ENCODE peak calls at places on chromosomes 3 and 15, in ten cellular contexts. U, R, E, N, W, Y, Q, F, K and P are unnamed samples.

GRCh38 chr15:57537072-57537471 is 54.6 kb upstream of the MYZAP start:
- DNase-seq in F (no peak), E (no peak), U (peak; percentile 47), N (no peak), Q (no peak), W (peak; percentile 79), K (peak; percentile 82), R (no peak), Y (peak; percentile 95), P (peak; percentile 57)

GRCh38 chr15:99123706-99124451 is 19.0 kb downstream of the SYNM start:
- DNase-seq in Q (peak; percentile 96), N (no peak), E (peak; percentile 91), R (no peak), W (peak; percentile 91), Y (peak; percentile 98), U (peak; percentile 93), F (peak; percentile 77), K (peak; percentile 97), P (peak; percentile 95)

GRCh38 chr15:29097168-29097567 is 172.5 kb downstream of the NSMCE3 start:
- DNase-seq in N (no peak), U (no peak), Q (no peak), F (no peak), W (no peak), R (no peak), Y (no peak), K (no peak), E (no peak), P (no peak)

GRCh38 chr15:99507016-99507731 is 58.6 kb upstream of the MEF2A start:
- DNase-seq in N (no peak), R (no peak), Q (no peak), K (no peak), U (peak; percentile 38), W (peak; percentile 78), E (no peak), Y (peak; percentile 59), F (no peak), P (no peak)

GRCh38 chr3:187210091-187210490 is 12.8 kb downstream of the RTP1 start:
- DNase-seq in K (no peak), N (no peak), R (no peak), F (no peak), Y (no peak), Q (no peak), W (no peak), E (no peak), U (no peak), P (no peak)

GRCh38 chr15:30905821-30906220 is 2.1 kb downstream of the FAN1 start:
- DNase-seq in E (no peak), N (no peak), Y (no peak), R (no peak), F (no peak), U (no peak), K (no peak), Q (no peak), W (no peak), P (no peak)

GRCh38 chr3:46709721-46710120 is 7.9 kb downstream of the PRSS50 start:
- DNase-seq in F (no peak), K (no peak), R (no peak), W (no peak), E (peak; percentile 59), U (no peak), N (no peak), Y (no peak), Q (peak; percentile 71), P (no peak)

GRCh38 chr3:194638991-194639605 is 5.9 kb upstream of the TMEM44 start:
- DNase-seq in K (no peak), N (no peak), E (peak; percentile 64), W (no peak), F (no peak), U (no peak), Q (peak; percentile 12), R (no peak), Y (no peak), P (no peak)

GRCh38 chr3:129000742-129001100 is 383 bp upstream of the EFCC1 start:
- DNase-seq in N (no peak), U (no peak), Q (no peak), Y (no peak), F (no peak), R (no peak), E (no peak), W (no peak), K (no peak), P (no peak)

GRCh38 chr3:95759614-95760301 is 1054.6 kb upstream of the EPHA6 start:
- DNase-seq in K (no peak), Q (peak; percentile 73), Y (no peak), E (no peak), N (no peak), U (no peak), W (no peak), R (no peak), F (no peak), P (no peak)

GRCh38 chr15:94877833-94878232 is 646.5 kb downstream of the MCTP2 start:
- DNase-seq in F (no peak), K (no peak), Q (no peak), Y (no peak), R (no peak), E (no peak), U (no peak), W (no peak), N (no peak), P (no peak)

GRCh38 chr3:23739536-23739935 is 66.2 kb upstream of the UBE2E1 start:
- DNase-seq in E (no peak), F (peak; percentile 77), U (peak; percentile 45), N (no peak), Y (peak; percentile 77), W (peak; percentile 79), K (peak; percentile 43), Q (no peak), R (no peak), P (peak; percentile 58)

GRCh38 chr3:125916376-125916978 is 52.5 kb upstream of the ROPN1B start:
- DNase-seq in F (peak; percentile 86), U (peak; percentile 83), N (peak; percentile 96), E (peak; percentile 99), Y (peak; percentile 94), Q (peak; percentile 100), W (peak; percentile 96), R (peak; percentile 83), K (peak; percentile 79), P (peak; percentile 90)

GRCh38 chr3:148162132-148162531 is 535.6 kb upstream of the AGTR1 start:
- DNase-seq in U (no peak), Q (no peak), Y (peak; percentile 6), F (no peak), R (no peak), N (no peak), W (no peak), E (no peak), K (no peak), P (no peak)

GRCh38 chr3:57654214-57654613 is 38.7 kb downstream of the DENND6A start:
- DNase-seq in K (no peak), U (no peak), F (no peak), E (no peak), R (no peak), Y (no peak), W (no peak), N (no peak), Q (no peak), P (no peak)

GRCh38 chr3:100893590-100893989 is 99.6 kb downstream of the ABI3BP start:
- DNase-seq in F (no peak), Q (no peak), U (no peak), W (peak; percentile 77), N (no peak), Y (peak; percentile 68), K (no peak), R (no peak), E (no peak), P (peak; percentile 50)

GRCh38 chr15:62342959-62343358 is 177.9 kb upstream of the C2CD4B start:
- DNase-seq in E (no peak), Q (no peak), Y (no peak), F (no peak), W (no peak), U (no peak), K (no peak), N (no peak), R (no peak), P (no peak)

GRCh38 chr3:13671536-13672233 is 122.8 kb downstream of the FBLN2 start:
- DNase-seq in Q (no peak), Y (peak; percentile 32), N (no peak), E (no peak), U (no peak), R (no peak), W (no peak), F (no peak), K (no peak), P (no peak)

GRCh38 chr15:35271371-35272043 is 186.4 kb upstream of the NANOGP8 start:
- DNase-seq in N (no peak), W (peak; percentile 55), E (no peak), Y (peak; percentile 49), U (no peak), Q (no peak), F (no peak), R (no peak), K (no peak), P (peak; percentile 16)